ENCODE peak calls at places on chromosomes 5 and 9, in five cellular contexts. Z is HepG2, P is IMR-90, V is SK-N-SH, I is K562. H is an unnamed sample.
A peak's percentile ranks its signal among the peaks of the same experiment; 100 is the strongest.

GRCh38 chr9:81032831-81033230 is 656.5 kb downstream of the TLE1 start:
- DNase-seq in V (no peak), P (peak; percentile 59), I (no peak), Z (no peak), H (no peak)

GRCh38 chr5:65811895-65812294 is 89.9 kb downstream of the NLN start:
- DNase-seq in I (no peak), Z (no peak), V (no peak), P (peak; percentile 56), H (no peak)

GRCh38 chr9:24436761-24437160 is 108.9 kb downstream of the IZUMO3 start:
- DNase-seq in Z (no peak), V (no peak), I (no peak), P (no peak), H (no peak)

GRCh38 chr5:2727620-2728019 is 23.9 kb downstream of the IRX2 start:
- DNase-seq in Z (no peak), V (no peak), I (no peak), P (no peak), H (no peak)

GRCh38 chr5:175750476-175751080 is 92.7 kb downstream of the HRH2 start:
- DNase-seq in Z (no peak), P (no peak), I (no peak), V (peak; percentile 54), H (no peak)

GRCh38 chr5:38789134-38789533 is 56.7 kb upstream of the OSMR start:
- DNase-seq in I (no peak), V (no peak), Z (no peak), P (peak; percentile 26), H (no peak)

GRCh38 chr9:21294325-21294724 is 10.8 kb downstream of the IFNA5 start:
- DNase-seq in I (no peak), V (no peak), Z (peak; percentile 6), P (peak; percentile 17), H (peak; percentile 15)

GRCh38 chr5:180618487-180618829 is 27.2 kb upstream of the SCGB3A1 start:
- DNase-seq in I (no peak), V (no peak), P (no peak), Z (no peak), H (no peak)

GRCh38 chr5:44774279-44774880 is 34.4 kb upstream of the MRPS30 start:
- DNase-seq in Z (peak; percentile 34), V (peak; percentile 20), P (peak; percentile 52), I (peak; percentile 29), H (no peak)

GRCh38 chr9:72363908-72364678 is 915 bp downstream of the ZFAND5 start:
- DNase-seq in I (peak; percentile 67), V (peak; percentile 82), P (peak; percentile 61), Z (peak; percentile 20), H (no peak)

GRCh38 chr9:15280647-15281046 is 26.4 kb downstream of the TTC39B start:
- DNase-seq in P (no peak), I (no peak), V (no peak), Z (no peak), H (no peak)

GRCh38 chr9:104494808-104495207 is 9.3 kb upstream of the OR13F1 start:
- DNase-seq in I (no peak), V (peak; percentile 22), P (no peak), Z (no peak), H (no peak)

GRCh38 chr9:77271023-77271690 is 93.8 kb downstream of the VPS13A start:
- DNase-seq in I (no peak), Z (no peak), P (no peak), V (no peak), H (no peak)

GRCh38 chr9:130290353-130291181 is 25.0 kb downstream of the HMCN2 start:
- DNase-seq in V (no peak), I (no peak), Z (no peak), P (no peak), H (no peak)

GRCh38 chr5:54902817-54903473 is 82.4 kb downstream of the ESM1 start:
- DNase-seq in V (no peak), P (peak; percentile 41), Z (no peak), I (no peak), H (peak; percentile 78)

GRCh38 chr9:97830884-97831829 is 21.9 kb upstream of the FOXE1 start:
- DNase-seq in Z (peak; percentile 24), V (no peak), P (no peak), I (no peak), H (no peak)

GRCh38 chr5:143033535-143034260 is 263.5 kb downstream of the ARHGAP26 start:
- DNase-seq in P (peak; percentile 95), I (no peak), V (no peak), Z (no peak), H (no peak)

GRCh38 chr9:81849631-81850259 is 78.5 kb upstream of the SPATA31D4 start:
- DNase-seq in Z (no peak), V (no peak), I (no peak), P (no peak), H (no peak)

GRCh38 chr5:176859916-176860315 is 39.2 kb downstream of the HK3 start:
- DNase-seq in I (no peak), Z (no peak), P (no peak), V (no peak), H (no peak)

GRCh38 chr5:17248999-17249634 is 31.7 kb downstream of the BASP1 start:
- DNase-seq in Z (no peak), V (no peak), P (peak; percentile 99), I (no peak), H (no peak)

GRCh38 chr9:88313364-88314220 is 74.7 kb upstream of the SPIN1 start:
- DNase-seq in V (no peak), P (no peak), I (no peak), Z (no peak), H (no peak)

GRCh38 chr5:72281764-72282499 is 38.1 kb downstream of the MRPS27 start:
- DNase-seq in V (peak; percentile 45), I (peak; percentile 19), Z (peak; percentile 35), P (peak; percentile 91), H (no peak)

GRCh38 chr9:17082343-17082742 is 52.5 kb upstream of the CNTLN start:
- DNase-seq in Z (no peak), I (no peak), P (peak; percentile 60), V (peak; percentile 63), H (no peak)

GRCh38 chr5:100575815-100576214 is 40.6 kb downstream of the FAM174A start:
- DNase-seq in I (no peak), P (no peak), V (no peak), Z (no peak), H (no peak)

GRCh38 chr5:100577506-100577905 is 42.3 kb downstream of the FAM174A start:
- DNase-seq in Z (no peak), P (no peak), I (no peak), V (no peak), H (no peak)

GRCh38 chr5:100574716-100575115 is 39.5 kb downstream of the FAM174A start:
- DNase-seq in P (no peak), V (no peak), I (no peak), Z (no peak), H (no peak)

DNA sequence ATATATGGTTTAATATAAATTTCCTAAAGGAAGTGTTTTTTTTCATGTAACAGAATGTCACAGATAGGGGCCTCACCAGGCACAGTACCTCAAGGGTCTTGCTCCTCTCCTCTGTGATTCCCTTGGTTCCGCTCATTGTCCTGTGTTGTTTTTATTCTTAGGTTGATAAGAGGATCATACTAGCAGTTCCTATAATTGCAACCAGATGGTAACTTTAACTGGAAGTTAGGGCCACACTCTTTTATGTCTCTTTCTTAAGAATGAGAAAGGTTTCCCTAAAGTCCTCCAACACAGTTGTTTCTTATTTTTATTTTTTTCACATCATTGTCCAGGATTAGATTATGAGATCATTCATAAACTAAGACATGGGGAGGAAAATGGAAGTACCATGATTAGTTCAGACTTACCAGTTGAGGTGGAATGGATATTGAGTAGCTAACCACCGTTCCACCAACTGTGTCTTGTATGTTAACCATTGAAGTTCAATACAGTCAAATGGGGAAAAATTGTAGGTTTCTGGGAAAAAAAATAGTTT is 41.1 kb downstream of the FAM174A start:
- DNase-seq in P (peak; percentile 2), Z (no peak), I (no peak), V (no peak), H (no peak)
- TF ChIP-seq MXI1 in P (no peak), Z (no peak), I (no peak), V (no peak), H (no peak)

DNA sequence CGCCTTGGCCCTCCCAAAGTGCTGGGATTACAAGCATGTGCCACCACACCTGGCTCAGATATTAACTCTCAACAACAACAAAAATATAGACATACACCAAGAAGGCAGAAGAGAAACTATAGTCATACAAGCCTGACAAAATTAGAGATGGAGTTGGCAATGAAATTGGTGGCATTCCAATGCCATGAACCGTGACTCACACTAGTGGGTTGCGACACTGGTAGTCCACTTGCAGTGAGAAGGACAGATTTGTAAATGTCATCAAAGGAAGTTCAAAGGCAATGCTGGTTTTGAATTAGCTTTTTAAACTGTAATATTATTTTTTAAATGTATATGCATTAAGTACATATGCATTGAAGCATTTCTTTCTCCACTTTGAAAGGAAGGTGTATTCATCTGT is 8.5 kb upstream of the DNAJC25 start:
- DNase-seq in I (no peak), V (no peak), Z (peak; percentile 68), P (peak; percentile 83), H (no peak)
- TF ChIP-seq MXI1 in I (no peak), V (no peak), Z (no peak), P (no peak), H (no peak)

DNA sequence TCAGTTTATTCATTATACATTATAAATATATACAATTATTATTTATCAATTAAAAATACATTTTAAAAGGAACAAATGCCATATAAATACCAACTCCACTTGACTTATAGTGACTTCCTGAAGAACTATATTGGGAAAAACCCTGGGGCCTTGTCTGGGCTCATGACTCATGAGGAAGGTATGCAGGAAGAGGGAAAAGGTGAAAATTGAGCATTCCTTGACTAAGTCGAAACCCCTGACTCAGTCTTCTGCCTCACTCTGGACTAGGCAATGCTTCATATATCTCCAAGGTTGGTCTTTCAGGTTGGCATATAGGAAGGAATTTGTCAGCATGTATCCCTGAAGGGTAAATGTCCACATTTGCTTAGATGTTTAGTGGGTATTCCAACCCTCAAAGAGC is 78.5 kb downstream of the SH3TC2 start:
- DNase-seq in I (no peak), V (no peak), Z (no peak), P (peak; percentile 76), H (no peak)
- TF ChIP-seq MXI1 in I (no peak), V (no peak), Z (no peak), P (no peak), H (no peak)

DNA sequence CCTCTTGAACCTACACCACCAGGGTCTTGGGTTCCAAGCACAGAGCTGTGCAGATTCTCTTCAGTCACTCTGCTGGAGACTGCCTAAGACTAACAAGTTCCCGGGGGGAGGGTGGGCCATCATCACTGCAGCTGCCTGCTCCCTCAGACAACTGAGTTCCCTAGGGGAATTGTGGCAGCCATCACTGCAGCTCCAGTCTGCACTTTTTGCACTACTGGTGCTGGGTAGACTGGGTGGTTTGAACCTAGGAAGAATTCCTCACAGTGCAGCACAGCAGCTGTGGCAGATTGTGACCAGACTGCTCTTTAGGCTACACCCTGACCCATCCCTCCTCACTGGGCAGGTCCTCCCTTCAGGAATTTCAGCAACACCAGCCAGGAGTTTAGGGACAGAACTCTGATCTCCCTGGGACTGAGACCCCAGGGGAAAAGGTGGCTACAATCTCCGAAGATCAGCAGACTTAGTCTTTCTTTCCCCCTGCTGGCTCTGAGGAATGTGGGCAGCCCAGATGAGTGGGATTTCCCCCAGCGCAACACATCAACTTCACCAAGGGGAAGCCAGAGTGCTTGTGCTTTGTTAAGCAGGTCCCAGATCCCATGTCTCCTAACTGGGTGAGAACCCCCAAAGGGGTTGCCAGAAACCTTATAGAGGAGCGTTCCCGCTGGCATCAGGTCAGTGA is 30.9 kb upstream of the RGMB start:
- DNase-seq in I (no peak), P (no peak), Z (no peak), V (no peak), H (no peak)
- TF ChIP-seq MXI1 in I (no peak), P (no peak), Z (no peak), V (no peak), H (no peak)